ENCODE peak calls at places on chromosomes 13 and 19, in six cellular contexts. U, C, V, Z, I and W are unnamed samples.

GRCh38 chr19:53553159-53553558 is 15.2 kb downstream of the ZNF331 start:
- DNase-seq in U (no peak), C (no peak), V (no peak), Z (no peak), I (no peak), W (no peak)

GRCh38 chr13:112153846-112154245 is 86.9 kb downstream of the SOX1 start:
- DNase-seq in U (no peak), C (no peak), V (no peak), Z (no peak), I (no peak), W (no peak)

GRCh38 chr13:89457977-89458376 is 1786.8 kb downstream of the SLITRK5 start:
- DNase-seq in U (no peak), C (no peak), V (peak), Z (no peak), I (no peak), W (no peak)

GRCh38 chr19:2332341-2333026 is 4.0 kb downstream of the SPPL2B start:
- DNase-seq in U (no peak), C (peak), V (no peak), Z (no peak), I (peak), W (no peak)

GRCh38 chr13:85521586-85521985 is 277.6 kb downstream of the SLITRK6 start:
- DNase-seq in U (no peak), C (no peak), V (no peak), Z (no peak), I (no peak), W (no peak)

GRCh38 chr13:114339779-114340534 is 25.7 kb downstream of the CHAMP1 start:
- DNase-seq in U (peak), C (no peak), V (peak), Z (no peak), I (peak), W (peak)

GRCh38 chr13:43720780-43721397 is 65.9 kb downstream of the ENOX1 start:
- DNase-seq in U (peak), C (no peak), V (peak), Z (no peak), I (no peak), W (no peak)

GRCh38 chr13:24181991-24182702 is 21.6 kb downstream of the SPATA13 start:
- DNase-seq in U (no peak), C (no peak), V (no peak), Z (no peak), I (no peak), W (no peak)

GRCh38 chr19:12790628-12791344 is 500 bp upstream of the JUNB start:
- DNase-seq in U (peak), C (no peak), V (peak), Z (no peak), I (no peak), W (no peak)

GRCh38 chr19:39474139-39474620 is 6.5 kb upstream of the TIMM50 start:
- DNase-seq in U (peak), C (peak), V (peak), Z (no peak), I (peak), W (no peak)

GRCh38 chr13:50129923-50130685 is 114.9 kb downstream of the KCNRG start:
- DNase-seq in U (peak), C (peak), V (peak), Z (peak), I (no peak), W (no peak)

GRCh38 chr13:59461411-59461810 is 702.3 kb downstream of the DIAPH3 start:
- DNase-seq in U (no peak), C (no peak), V (no peak), Z (no peak), I (no peak), W (no peak)

GRCh38 chr13:40271931-40272775 is 394.3 kb downstream of the FOXO1 start:
- DNase-seq in U (peak), C (no peak), V (peak), Z (peak), I (no peak), W (no peak)

GRCh38 chr13:29497137-29497654 is 98.3 kb downstream of the SLC7A1 start:
- DNase-seq in U (no peak), C (no peak), V (peak), Z (no peak), I (no peak), W (no peak)

GRCh38 chr13:52850396-52851152 is 2.1 kb upstream of the PCDH8 start:
- DNase-seq in U (peak), C (no peak), V (peak), Z (no peak), I (no peak), W (no peak)
- TF ChIP-seq CTCF in U (no peak), C (no peak), V (no peak), Z (no peak), I (no peak), W (peak)

DNA sequence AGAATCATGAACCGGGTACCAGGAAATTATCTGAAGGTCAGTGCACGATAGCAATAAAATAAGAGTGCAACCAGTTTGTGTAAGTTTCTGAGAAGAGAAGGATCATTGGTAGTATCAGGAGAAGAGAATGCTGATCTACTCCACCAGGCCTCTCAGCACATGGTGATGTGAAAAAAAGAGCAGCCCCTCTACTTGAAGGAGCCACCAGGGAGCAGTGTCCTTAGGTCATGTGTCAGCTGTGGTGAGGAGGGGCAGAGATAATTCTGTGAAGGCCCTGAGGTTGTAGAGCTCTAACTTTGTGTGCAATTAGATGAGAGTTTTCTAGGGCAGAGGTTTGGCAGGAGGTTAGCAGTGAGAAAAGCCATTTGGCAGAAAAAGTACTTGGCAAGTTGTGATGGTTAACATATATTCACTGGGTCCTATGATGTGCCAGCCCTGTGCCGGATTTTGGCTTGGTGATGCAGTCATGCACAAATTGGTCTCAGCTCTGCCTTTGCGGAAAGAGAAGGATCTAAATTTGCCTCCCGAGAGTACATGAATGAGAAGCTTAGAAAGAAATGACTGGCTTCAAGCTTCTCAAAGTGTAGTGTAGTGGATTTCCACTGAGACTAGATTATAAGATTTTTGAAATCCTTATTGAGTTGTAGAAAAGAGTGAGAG is 19.2 kb upstream of the ZC3H13 start:
- DNase-seq in U (no peak), C (no peak), V (no peak), Z (no peak), I (no peak), W (no peak)
- TF ChIP-seq CTCF in U (no peak), C (no peak), V (no peak), Z (no peak), I (no peak), W (peak)

GRCh38 chr19:17512574-17512939 is 1.1 kb downstream of the PGLS start:
- DNase-seq in U (peak), C (no peak), V (no peak), Z (no peak), I (peak), W (no peak)

GRCh38 chr19:17515408-17516149 is 4.1 kb downstream of the PGLS start:
- DNase-seq in U (peak), C (no peak), V (no peak), Z (no peak), I (no peak), W (no peak)

GRCh38 chr19:17510220-17510993 is 1.0 kb upstream of the PGLS start:
- DNase-seq in U (peak), C (no peak), V (no peak), Z (no peak), I (no peak), W (no peak)

GRCh38 chr19:17513801-17514200 is 2.4 kb downstream of the PGLS start:
- DNase-seq in U (peak), C (no peak), V (no peak), Z (no peak), I (no peak), W (no peak)

GRCh38 chr19:17511724-17512573 is 500 bp downstream of the PGLS start:
- DNase-seq in U (peak), C (peak), V (peak), Z (peak), I (peak), W (peak)
- TF ChIP-seq CTCF in U (no peak), C (no peak), V (peak), Z (no peak), I (peak), W (no peak)

GRCh38 chr19:49407079-49407478 is 16.2 kb downstream of the PTH2 start:
- DNase-seq in U (peak), C (no peak), V (no peak), Z (no peak), I (no peak), W (no peak)

GRCh38 chr19:49398931-49399330 is 10.9 kb downstream of the KASH5 start:
- DNase-seq in U (no peak), C (no peak), V (no peak), Z (no peak), I (no peak), W (no peak)

GRCh38 chr19:49407482-49408015 is 15.7 kb downstream of the PTH2 start:
- DNase-seq in U (no peak), C (no peak), V (no peak), Z (no peak), I (no peak), W (no peak)

GRCh38 chr19:49400034-49400433 is 12.0 kb downstream of the KASH5 start:
- DNase-seq in U (no peak), C (no peak), V (no peak), Z (no peak), I (no peak), W (no peak)

GRCh38 chr19:49403404-49404187 is 15.5 kb downstream of the KASH5 start:
- DNase-seq in U (peak), C (no peak), V (peak), Z (no peak), I (peak), W (no peak)
- TF ChIP-seq CTCF in U (no peak), C (no peak), V (no peak), Z (no peak), I (no peak), W (no peak)

DNA sequence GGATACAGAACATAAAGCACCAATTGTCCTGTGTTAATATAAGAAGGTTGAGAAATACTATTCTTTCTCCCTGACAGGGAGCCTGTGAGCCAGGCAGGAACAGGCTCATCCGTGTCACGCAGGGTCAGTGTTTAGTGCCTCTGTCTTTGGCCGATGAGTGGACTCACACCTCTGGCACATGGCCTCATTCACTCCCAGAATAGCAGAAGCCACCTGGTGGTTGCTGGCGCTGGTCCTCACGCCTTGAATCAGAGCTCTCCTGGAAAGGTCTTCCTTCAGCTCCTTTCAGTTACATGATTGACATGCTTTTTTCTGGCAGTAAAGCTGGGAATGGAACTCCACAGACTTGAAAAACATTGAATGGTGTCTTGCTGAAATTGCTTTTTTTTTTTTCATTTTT is 28.1 kb upstream of the SIAH3 start:
- DNase-seq in U (no peak), C (no peak), V (peak), Z (no peak), I (no peak), W (peak)
- TF ChIP-seq CTCF in U (no peak), C (no peak), V (peak), Z (no peak), I (no peak), W (peak)

DNA sequence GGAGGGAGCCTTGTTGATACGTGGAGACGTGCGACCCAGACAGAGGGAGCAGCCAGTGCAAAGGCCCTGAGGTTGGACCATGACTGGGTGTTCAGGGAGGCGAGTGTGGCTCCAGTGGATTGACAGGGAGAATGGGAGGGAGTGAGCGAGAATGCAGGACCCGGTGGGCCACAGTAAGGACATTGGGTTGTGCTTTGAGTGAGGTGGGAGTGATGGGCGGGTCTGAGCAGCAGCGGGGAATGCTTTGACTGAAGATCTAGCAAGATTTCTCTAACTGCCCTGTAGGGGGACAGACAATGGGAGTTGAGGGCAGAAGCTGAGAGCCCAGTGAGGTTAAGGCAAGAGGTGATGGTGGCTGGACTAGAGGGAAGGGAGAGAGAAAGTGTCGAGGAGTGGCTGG is 7.7 kb upstream of the NANOS2 start:
- DNase-seq in U (peak), C (no peak), V (no peak), Z (no peak), I (no peak), W (peak)
- TF ChIP-seq CTCF in U (peak), C (no peak), V (peak), Z (no peak), I (no peak), W (peak)

DNA sequence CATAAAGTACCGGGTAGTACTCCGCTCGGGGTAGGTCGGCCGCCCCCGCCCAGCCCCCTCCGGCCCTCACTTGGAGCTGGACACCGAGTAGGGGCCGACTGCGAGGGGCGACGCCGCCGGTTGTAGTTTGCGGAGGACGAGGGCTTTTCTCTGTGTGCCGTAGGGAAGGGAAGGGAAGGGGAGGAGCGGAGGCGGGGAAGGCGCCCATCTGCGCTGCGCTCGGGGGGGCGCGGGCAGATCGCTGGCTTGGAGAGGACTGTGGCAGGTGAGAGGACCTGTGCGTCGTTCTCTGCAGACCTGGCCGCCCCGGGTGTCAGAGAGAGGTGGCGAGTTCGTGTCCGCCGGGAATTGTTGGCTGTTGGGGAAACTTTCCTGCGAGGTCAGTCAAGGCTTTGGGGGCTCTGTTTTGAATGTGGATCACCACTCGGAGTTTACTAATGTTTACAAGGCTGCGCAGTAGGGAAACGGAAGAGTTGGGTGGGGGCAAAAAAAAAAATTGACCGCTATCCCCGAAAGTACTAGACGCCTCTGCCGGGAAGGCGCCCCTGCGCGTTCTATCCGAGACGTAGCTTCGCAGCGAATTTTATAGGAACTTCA is 1.4 kb downstream of the ING1 start:
- DNase-seq in U (no peak), C (peak), V (peak), Z (no peak), I (peak), W (no peak)
- TF ChIP-seq CTCF in U (no peak), C (no peak), V (peak), Z (no peak), I (no peak), W (no peak)

GRCh38 chr13:93947651-93948050 is 531.8 kb downstream of the DCT start:
- DNase-seq in U (no peak), C (no peak), V (no peak), Z (no peak), I (no peak), W (no peak)

GRCh38 chr13:93953856-93954255 is 525.6 kb downstream of the DCT start:
- DNase-seq in U (no peak), C (no peak), V (no peak), Z (no peak), I (no peak), W (no peak)

GRCh38 chr13:93956416-93956815 is 523.1 kb downstream of the DCT start:
- DNase-seq in U (no peak), C (no peak), V (no peak), Z (no peak), I (no peak), W (no peak)

GRCh38 chr13:93948523-93948922 is 531.0 kb downstream of the DCT start:
- DNase-seq in U (no peak), C (no peak), V (no peak), Z (no peak), I (no peak), W (no peak)

DNA sequence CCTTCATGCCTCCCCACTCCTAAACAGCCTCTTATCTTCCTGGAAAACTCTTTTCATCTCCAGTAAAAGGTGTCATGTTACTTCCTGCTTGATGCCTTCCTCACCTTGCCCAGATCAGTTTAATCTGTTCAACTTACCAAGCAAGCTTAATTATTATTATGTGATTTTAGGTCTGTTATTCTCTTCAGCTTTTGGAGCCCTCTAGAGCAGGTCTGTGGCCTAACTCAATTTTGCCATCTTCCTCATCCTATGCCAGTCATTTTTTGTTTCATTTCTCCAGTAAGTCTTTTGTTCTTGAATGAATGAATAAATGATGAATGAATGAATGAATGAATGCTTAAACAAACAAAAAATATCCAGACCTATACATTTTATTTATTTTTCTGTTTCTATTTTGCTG is 528.3 kb downstream of the DCT start:
- DNase-seq in U (no peak), C (no peak), V (peak), Z (no peak), I (no peak), W (no peak)
- TF ChIP-seq CTCF in U (peak), C (no peak), V (peak), Z (no peak), I (no peak), W (no peak)

GRCh38 chr13:48644951-48645350 is 8.8 kb upstream of the CYSLTR2 start:
- DNase-seq in U (no peak), C (no peak), V (no peak), Z (no peak), I (no peak), W (no peak)

GRCh38 chr13:48641404-48641803 is 12.3 kb upstream of the CYSLTR2 start:
- DNase-seq in U (no peak), C (no peak), V (no peak), Z (no peak), I (no peak), W (no peak)

GRCh38 chr13:48644141-48644540 is 9.6 kb upstream of the CYSLTR2 start:
- DNase-seq in U (peak), C (no peak), V (no peak), Z (no peak), I (no peak), W (no peak)

GRCh38 chr13:48642061-48642460 is 11.7 kb upstream of the CYSLTR2 start:
- DNase-seq in U (peak), C (no peak), V (no peak), Z (no peak), I (no peak), W (no peak)

DNA sequence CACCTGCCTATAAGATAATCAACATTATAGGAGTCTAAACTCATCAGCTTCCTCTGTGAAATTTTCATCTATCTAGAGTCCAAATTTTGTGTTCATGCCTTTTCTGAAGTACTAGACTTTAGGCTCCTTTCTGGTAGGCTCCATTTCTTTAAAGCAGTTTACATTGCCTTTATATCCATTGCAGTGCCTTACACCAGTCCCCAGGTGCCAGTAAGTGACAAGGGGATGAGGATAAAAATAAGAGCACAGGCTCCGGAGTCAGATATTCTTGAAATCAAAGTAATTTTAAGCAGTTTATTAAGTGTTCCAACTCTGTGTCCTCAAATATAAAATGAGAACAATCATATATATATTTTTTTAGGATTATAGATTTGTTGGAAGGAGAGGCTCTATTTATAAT is 10.6 kb upstream of the CYSLTR2 start:
- DNase-seq in U (no peak), C (no peak), V (no peak), Z (no peak), I (no peak), W (no peak)
- TF ChIP-seq CTCF in U (no peak), C (no peak), V (no peak), Z (no peak), I (no peak), W (no peak)